ENCODE peak calls at places on chromosome 2, in nine cellular contexts. A is aorta, M is GM12878, N is MM.1S, I is neural progenitor cell, X is upper lobe of left lung, H is lower lobe of right lung, G is left ventricle myocardium inferior, Y is lung. O is an unnamed sample. For H3K9me3, the result is how much of the 10 kb centered on the place peaks cover.

GRCh38 chr2:235063501-235063961 is 111.7 kb downstream of the SH3BP4 start:
- DNase-seq in A (no peak), M (no peak), N (no peak), I (no peak), X (no peak), H (no peak), G (peak), Y (no peak), O (no peak)

GRCh38 chr2:190180313-190181065 is 118.0 kb upstream of the MSTN start:
- DNase-seq in A (peak), M (no peak), N (peak), I (peak), X (peak), H (peak), G (peak), Y (peak), O (no peak)

GRCh38 chr2:65199194-65199593 is 28.4 kb upstream of the ACTR2 start:
- DNase-seq in A (no peak), M (no peak), N (no peak), I (no peak), X (no peak), H (no peak), G (no peak), Y (no peak), O (no peak)

GRCh38 chr2:10499911-10500521 is 51.9 kb upstream of the ODC1 start:
- DNase-seq in A (no peak), M (no peak), N (no peak), I (peak), X (no peak), H (no peak), G (no peak), Y (no peak), O (no peak)

GRCh38 chr2:125745514-125745913 is 910.4 kb upstream of the GYPC start:
- DNase-seq in A (no peak), M (peak), N (peak), I (peak), X (peak), H (no peak), G (no peak), Y (no peak), O (no peak)

GRCh38 chr2:232296766-232297525 is 81.6 kb upstream of the ALPP start:
- DNase-seq in A (no peak), M (no peak), N (no peak), I (no peak), X (no peak), H (no peak), G (no peak), Y (no peak), O (no peak)

GRCh38 chr2:159030674-159031380 is 62.4 kb downstream of the TANC1 start:
- DNase-seq in A (no peak), M (no peak), N (no peak), I (peak), X (peak), H (no peak), G (peak), Y (peak), O (no peak)

GRCh38 chr2:227823922-227824321 is 10.3 kb downstream of the CCL20 start:
- DNase-seq in A (no peak), M (no peak), N (no peak), I (no peak), X (no peak), H (no peak), G (no peak), Y (no peak), O (no peak)

GRCh38 chr2:133919285-133919684 is 334.6 kb upstream of the MGAT5 start:
- DNase-seq in A (no peak), M (no peak), N (no peak), I (no peak), X (no peak), H (no peak), G (no peak), Y (no peak), O (no peak)

GRCh38 chr2:85018049-85018447 is 47.1 kb downstream of the KCMF1 start:
- DNase-seq in A (no peak), M (no peak), N (no peak), I (no peak), X (no peak), H (no peak), G (no peak), Y (no peak), O (no peak)

GRCh38 chr2:16727256-16727655 is 61.6 kb upstream of the CYRIA start:
- DNase-seq in A (no peak), M (no peak), N (no peak), I (no peak), X (no peak), H (no peak), G (no peak), Y (no peak), O (no peak)

GRCh38 chr2:170361359-170361936 is 183.5 kb downstream of the MYO3B start:
- DNase-seq in A (no peak), M (peak), N (peak), I (peak), X (peak), H (no peak), G (no peak), Y (peak), O (peak)

GRCh38 chr2:89819809-89820208 is 1128.3 kb downstream of the RPIA start:
- DNase-seq in A (no peak), M (no peak), N (no peak), I (no peak), X (no peak), H (no peak), G (no peak), Y (no peak), O (no peak)

GRCh38 chr2:64675860-64676259 is 22.1 kb upstream of the SERTAD2 start:
- DNase-seq in A (no peak), M (no peak), N (no peak), I (no peak), X (no peak), H (no peak), G (no peak), Y (no peak), O (no peak)

GRCh38 chr2:187206071-187206470 is 242.0 kb downstream of the CALCRL start:
- DNase-seq in A (no peak), M (no peak), N (no peak), I (peak), X (no peak), H (no peak), G (no peak), Y (no peak), O (no peak)

GRCh38 chr2:207110310-207110709 is 55.4 kb downstream of the KLF7 start:
- DNase-seq in A (no peak), M (no peak), N (no peak), I (no peak), X (no peak), H (no peak), G (no peak), Y (no peak), O (no peak)

GRCh38 chr2:317501-318424 is 29.9 kb upstream of the ALKAL2 start:
- DNase-seq in A (no peak), M (no peak), N (no peak), I (peak), X (no peak), H (no peak), G (no peak), Y (no peak), O (no peak)

GRCh38 chr2:127650041-127650784 is 4.3 kb downstream of the GPR17 start:
- DNase-seq in A (no peak), M (no peak), N (no peak), I (no peak), X (no peak), H (peak), G (peak), Y (no peak), O (no peak)

GRCh38 chr2:20621366-20622295 is 29.3 kb downstream of the HS1BP3 start:
- DNase-seq in A (peak), M (no peak), N (no peak), I (no peak), X (no peak), H (peak), G (peak), Y (no peak), O (no peak)

GRCh38 chr2:158501301-158501700 is 44.5 kb downstream of the PKP4 start:
- DNase-seq in A (peak), M (no peak), N (no peak), I (no peak), X (no peak), H (no peak), G (peak), Y (no peak), O (no peak)

GRCh38 chr2:149119358-149119757 is 80.9 kb downstream of the LYPD6B start:
- DNase-seq in A (no peak), M (no peak), N (no peak), I (no peak), X (no peak), H (no peak), G (no peak), Y (no peak), O (no peak)

GRCh38 chr2:210267698-210268097 is 42.5 kb upstream of the ACADL start:
- DNase-seq in A (no peak), M (no peak), N (no peak), I (no peak), X (no peak), H (no peak), G (no peak), Y (no peak), O (no peak)

GRCh38 chr2:169363570-169364150 is 1.3 kb upstream of the LRP2 start:
- DNase-seq in A (peak), M (no peak), N (peak), I (peak), X (peak), H (peak), G (no peak), Y (peak), O (no peak)

GRCh38 chr2:200968162-200968561 is 4.7 kb upstream of the ORC2 start:
- DNase-seq in A (no peak), M (no peak), N (no peak), I (no peak), X (no peak), H (no peak), G (no peak), Y (no peak), O (no peak)

GRCh38 chr2:76467326-76467725 is 756.6 kb upstream of the GCFC2 start:
- DNase-seq in A (no peak), M (no peak), N (no peak), I (no peak), X (no peak), H (no peak), G (no peak), Y (no peak), O (no peak)

GRCh38 chr2:241541564-241542277 is 16.8 kb upstream of the BOK start:
- DNase-seq in A (no peak), M (no peak), N (no peak), I (peak), X (no peak), H (no peak), G (no peak), Y (no peak), O (no peak)

GRCh38 chr2:207330912-207331311 is 165.2 kb upstream of the KLF7 start:
- DNase-seq in A (no peak), M (peak), N (no peak), I (no peak), X (peak), H (no peak), G (no peak), Y (peak), O (no peak)

GRCh38 chr2:46841621-46842020 is 74.0 kb downstream of the MCFD2 start:
- DNase-seq in A (no peak), M (no peak), N (no peak), I (no peak), X (peak), H (no peak), G (no peak), Y (no peak), O (no peak)

GRCh38 chr2:236799391-236800048 is 229.9 kb downstream of the ACKR3 start:
- DNase-seq in A (no peak), M (no peak), N (no peak), I (no peak), X (no peak), H (no peak), G (no peak), Y (no peak), O (no peak)

GRCh38 chr2:133732982-133733670 is 164.9 kb upstream of the NCKAP5 start:
- DNase-seq in A (no peak), M (no peak), N (no peak), I (no peak), X (no peak), H (no peak), G (no peak), Y (no peak), O (no peak)

GRCh38 chr2:11466307-11467125 is 555 bp upstream of the E2F6 start:
- DNase-seq in A (no peak), M (no peak), N (peak), I (no peak), X (no peak), H (peak), G (no peak), Y (no peak), O (no peak)

GRCh38 chr2:187138240-187138639 is 289.3 kb upstream of the ZSWIM2 start:
- DNase-seq in A (peak), M (no peak), N (no peak), I (peak), X (no peak), H (peak), G (peak), Y (no peak), O (no peak)

DNA sequence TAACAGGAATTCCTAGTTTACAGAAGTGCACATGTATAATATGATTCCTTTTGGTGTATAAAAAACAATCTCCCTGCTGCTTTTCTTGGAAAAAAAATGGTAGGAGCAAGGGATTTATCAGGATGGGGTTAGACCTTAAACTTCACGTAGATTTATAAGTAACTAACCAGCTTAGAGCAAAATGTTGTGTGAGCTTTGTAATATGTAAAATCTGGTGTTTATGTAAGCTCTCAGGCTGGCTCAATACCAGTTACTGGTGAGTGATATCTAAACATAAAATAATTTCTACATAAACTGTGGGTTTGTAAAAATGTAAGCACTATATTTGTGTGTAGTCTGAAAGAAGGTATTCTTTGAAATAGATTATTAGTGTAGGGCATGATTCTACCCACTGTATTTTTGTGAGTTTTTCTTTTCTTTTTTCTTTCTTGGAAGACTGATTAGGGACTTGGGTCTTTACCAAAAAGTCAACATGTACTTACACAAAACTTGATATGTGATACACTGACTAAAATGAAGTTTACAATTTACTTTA is 641.5 kb downstream of the EPHA4 start:
- DNase-seq in A (no peak), M (no peak), N (no peak), I (no peak), X (no peak), H (no peak), G (no peak), Y (no peak), O (no peak)
- H3K4me3 ChIP-seq in A (no peak), M (no peak), N (no peak), I (no peak), X (no peak), H (no peak), G (no peak), Y (no peak), O (no peak)

DNA sequence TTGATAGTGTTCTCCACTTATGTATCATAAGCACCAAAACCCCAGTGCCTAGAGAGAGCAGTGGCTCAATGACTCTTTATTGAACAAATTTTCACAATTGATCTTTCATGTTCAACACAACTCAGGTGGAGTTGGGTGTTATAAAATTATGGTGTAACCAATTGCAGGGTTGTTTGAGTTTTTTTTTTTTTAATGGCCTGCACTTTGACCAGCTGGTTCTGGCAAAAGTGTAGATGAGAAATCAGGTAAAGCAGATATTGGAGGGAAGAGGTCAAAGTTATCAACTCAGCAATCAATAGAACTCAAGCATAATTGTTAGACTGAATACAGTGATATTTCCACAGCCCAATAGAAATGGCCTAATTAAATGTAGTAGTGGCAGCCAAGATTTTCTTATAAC is 1386.3 kb downstream of the SUCLG1 start:
- DNase-seq in A (no peak), M (no peak), N (no peak), I (no peak), X (no peak), H (no peak), G (no peak), Y (no peak), O (no peak)
- H3K9me3 ChIP-seq in A (under half), M (under half), N (under half), I (under half), X (under half), H (under half), G (under half), Y (under half), O (under half)

GRCh38 chr2:96763511-96764252 is 3.0 kb downstream of the CNNM4 start:
- DNase-seq in A (no peak), M (no peak), N (no peak), I (peak), X (no peak), H (no peak), G (no peak), Y (no peak), O (no peak)
- H3K4me3 ChIP-seq in A (no peak), M (peak), N (peak), I (peak), X (no peak), H (peak), G (peak), Y (no peak), O (peak)

DNA sequence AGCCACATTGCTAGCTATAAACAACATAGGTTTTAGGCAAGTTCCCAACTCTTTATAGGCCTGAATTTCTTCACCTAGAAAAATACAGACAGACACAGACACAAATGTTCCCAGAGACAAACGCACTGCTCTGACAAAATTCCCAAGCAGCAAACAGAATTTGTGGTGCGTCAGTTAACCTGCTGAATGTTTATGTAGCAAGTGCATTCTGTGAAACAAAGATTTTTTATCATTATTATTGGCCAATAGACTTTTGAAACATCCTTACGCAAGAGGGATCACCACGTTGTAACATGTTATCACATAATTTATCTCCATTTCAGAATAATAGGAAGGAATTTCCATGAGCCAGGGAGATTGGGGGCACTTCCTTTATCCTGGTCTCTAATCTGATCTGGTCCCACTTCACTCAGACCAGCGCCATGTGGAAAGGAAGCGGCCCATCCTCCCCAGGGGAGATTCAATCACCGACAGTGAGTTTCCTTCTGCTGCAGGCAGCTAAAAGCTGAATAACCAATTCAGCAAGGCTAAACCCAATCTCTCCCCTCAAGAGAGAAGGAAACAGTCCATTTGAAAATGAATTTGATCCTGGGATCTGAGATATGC is 166.1 kb downstream of the PID1 start:
- DNase-seq in A (no peak), M (no peak), N (no peak), I (no peak), X (no peak), H (no peak), G (no peak), Y (no peak), O (no peak)
- H3K9me3 ChIP-seq in A (under half), M (under half), N (under half), I (under half), X (under half), H (under half), G (under half), Y (under half), O (under half)

GRCh38 chr2:191845248-191845715 is 1.6 kb downstream of the CAVIN2 start:
- DNase-seq in A (no peak), M (no peak), N (no peak), I (peak), X (peak), H (peak), G (peak), Y (peak), O (no peak)
- H3K4me3 ChIP-seq in A (no peak), M (no peak), N (no peak), I (no peak), X (peak), H (peak), G (peak), Y (peak), O (no peak)

GRCh38 chr2:238551091-238551490 is 124.4 kb downstream of the ASB1 start:
- DNase-seq in A (no peak), M (no peak), N (no peak), I (no peak), X (no peak), H (no peak), G (no peak), Y (no peak), O (no peak)
- H3K9me3 ChIP-seq in A (under half), M (under half), N (under half), I (under half), X (under half), H (under half), G (under half), Y (under half), O (under half)

GRCh38 chr2:31255911-31256571 is 22.1 kb downstream of the EHD3 start:
- DNase-seq in A (no peak), M (peak), N (peak), I (no peak), X (no peak), H (no peak), G (no peak), Y (no peak), O (no peak)
- H3K4me3 ChIP-seq in A (no peak), M (no peak), N (no peak), I (no peak), X (no peak), H (no peak), G (no peak), Y (no peak), O (no peak)

GRCh38 chr2:164514491-164514890 is 106.8 kb downstream of the GRB14 start:
- DNase-seq in A (no peak), M (no peak), N (no peak), I (no peak), X (no peak), H (no peak), G (no peak), Y (no peak), O (no peak)

GRCh38 chr2:164511738-164512137 is 109.5 kb downstream of the GRB14 start:
- DNase-seq in A (no peak), M (no peak), N (no peak), I (no peak), X (no peak), H (no peak), G (no peak), Y (no peak), O (no peak)

GRCh38 chr2:164515746-164516145 is 105.5 kb downstream of the GRB14 start:
- DNase-seq in A (no peak), M (no peak), N (no peak), I (no peak), X (no peak), H (no peak), G (no peak), Y (no peak), O (no peak)

GRCh38 chr2:164510895-164511294 is 110.4 kb downstream of the GRB14 start:
- DNase-seq in A (no peak), M (no peak), N (no peak), I (no peak), X (no peak), H (no peak), G (peak), Y (no peak), O (no peak)

GRCh38 chr2:164515030-164515429 is 106.3 kb downstream of the GRB14 start:
- DNase-seq in A (no peak), M (no peak), N (no peak), I (no peak), X (no peak), H (no peak), G (no peak), Y (no peak), O (no peak)
- H3K9me3 ChIP-seq in A (under half), M (under half), N (under half), I (under half), X (under half), H (under half), G (half or more), Y (under half), O (under half)

O was measured in effector memory CD4-positive, alpha-beta T cell.